ENCODE peak calls at places on chromosomes 7 and 10, in seven cellular contexts. R, F, M, V, E, Z and W are unnamed samples.

GRCh38 chr10:7541137-7542087 is 125.4 kb downstream of the ITIH5 start:
- DNase-seq in R (no peak), F (no peak), M (peak; percentile 89), V (peak; percentile 82), E (no peak), Z (no peak), W (no peak)

GRCh38 chr10:50326757-50327701 is 75.7 kb upstream of the ASAH2 start:
- DNase-seq in R (peak; percentile 92), F (no peak), M (peak; percentile 85), V (no peak), E (no peak), Z (peak; percentile 65), W (no peak)

GRCh38 chr7:43294080-43294630 is 181.7 kb downstream of the HECW1 start:
- DNase-seq in R (no peak), F (no peak), M (peak; percentile 81), V (no peak), E (peak; percentile 34), Z (peak; percentile 70), W (peak; percentile 63)

GRCh38 chr7:57182031-57182430 is 49.8 kb upstream of the ZNF479 start:
- DNase-seq in R (no peak), F (no peak), M (no peak), V (no peak), E (no peak), Z (no peak), W (no peak)

GRCh38 chr10:71725998-71726672 is 6.6 kb upstream of the C10orf105 start:
- DNase-seq in R (peak; percentile 67), F (peak; percentile 60), M (peak; percentile 58), V (no peak), E (no peak), Z (peak; percentile 34), W (no peak)

GRCh38 chr7:45223078-45223477 is 65.5 kb downstream of the RAMP3 start:
- DNase-seq in R (no peak), F (no peak), M (no peak), V (no peak), E (no peak), Z (no peak), W (no peak)

GRCh38 chr10:108601856-108602255 is 1321.5 kb downstream of the XPNPEP1 start:
- DNase-seq in R (no peak), F (no peak), M (no peak), V (no peak), E (no peak), Z (peak; percentile 11), W (no peak)

GRCh38 chr10:66680886-66681285 is 244.9 kb upstream of the LRRTM3 start:
- DNase-seq in R (no peak), F (no peak), M (no peak), V (no peak), E (no peak), Z (no peak), W (no peak)

GRCh38 chr10:87634311-87634710 is 25.4 kb upstream of the PAPSS2 start:
- DNase-seq in R (peak; percentile 4), F (no peak), M (no peak), V (no peak), E (no peak), Z (no peak), W (no peak)

GRCh38 chr10:21953585-21954057 is 49.9 kb downstream of the DNAJC1 start:
- DNase-seq in R (peak; percentile 70), F (peak; percentile 51), M (peak; percentile 72), V (no peak), E (no peak), Z (peak; percentile 17), W (no peak)
- TF ChIP-seq CTCF in R (no peak), F (no peak), M (peak; percentile 50), V (no peak), E (peak; percentile 52), Z (peak; percentile 74), W (peak; percentile 50)

DNA sequence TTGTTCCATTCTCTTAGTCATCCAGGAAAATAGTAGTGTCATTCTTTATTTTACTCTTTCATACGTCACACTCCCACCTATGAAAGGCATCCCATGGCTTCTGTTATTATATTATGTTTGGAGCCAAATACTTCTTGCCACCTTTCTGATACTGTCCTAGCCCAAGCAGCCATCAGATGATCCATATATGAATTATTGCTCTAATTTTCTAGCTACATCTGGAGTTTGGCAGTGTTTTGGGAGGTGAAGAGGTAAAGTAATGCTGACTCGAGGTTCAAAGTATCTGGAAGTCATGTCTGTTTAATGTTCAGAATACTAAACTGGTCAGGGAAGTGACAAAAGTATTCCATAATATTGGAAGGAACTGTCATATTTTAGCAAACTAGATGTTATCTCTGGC is 362.5 kb downstream of the GPR37 start:
- DNase-seq in R (no peak), F (no peak), M (no peak), V (no peak), E (no peak), Z (no peak), W (no peak)
- TF ChIP-seq CTCF in R (no peak), F (no peak), M (no peak), V (no peak), E (no peak), Z (no peak), W (no peak)

GRCh38 chr10:4343091-4343490 is 482.9 kb upstream of the AKR1E2 start:
- DNase-seq in R (no peak), F (no peak), M (no peak), V (no peak), E (no peak), Z (no peak), W (no peak)

GRCh38 chr10:4346257-4346656 is 479.8 kb upstream of the AKR1E2 start:
- DNase-seq in R (no peak), F (no peak), M (no peak), V (no peak), E (no peak), Z (no peak), W (no peak)

GRCh38 chr10:4343798-4344370 is 482.1 kb upstream of the AKR1E2 start:
- DNase-seq in R (no peak), F (no peak), M (no peak), V (no peak), E (no peak), Z (peak; percentile 10), W (no peak)

GRCh38 chr10:4345842-4346241 is 480.2 kb upstream of the AKR1E2 start:
- DNase-seq in R (no peak), F (no peak), M (no peak), V (no peak), E (no peak), Z (no peak), W (no peak)

DNA sequence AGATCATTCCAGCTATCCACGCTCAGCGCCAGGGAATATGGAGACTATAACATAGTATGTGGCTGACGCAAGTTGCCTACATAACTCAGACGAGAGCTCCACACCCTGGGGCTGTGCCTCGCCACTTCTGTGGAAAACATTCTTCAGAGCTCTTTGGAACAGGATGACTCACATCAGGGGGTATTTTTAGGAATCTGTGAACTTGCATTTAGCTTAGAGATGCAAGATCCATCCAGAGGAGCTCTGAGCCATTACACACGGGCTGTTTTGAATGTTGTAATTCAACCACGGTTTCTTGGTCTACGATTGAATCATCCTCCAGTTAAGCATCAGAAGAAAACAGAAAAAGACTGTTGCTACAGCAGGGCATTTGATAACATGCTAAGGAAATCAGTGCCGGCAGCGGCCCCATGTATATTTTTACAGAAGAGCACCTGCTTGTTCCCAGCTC is 481.4 kb upstream of the AKR1E2 start:
- DNase-seq in R (no peak), F (no peak), M (peak; percentile 99), V (peak; percentile 90), E (peak; percentile 98), Z (peak; percentile 100), W (no peak)
- TF ChIP-seq CTCF in R (no peak), F (no peak), M (peak; percentile 26), V (peak; percentile 48), E (peak; percentile 38), Z (peak; percentile 53), W (no peak)

GRCh38 chr10:133391761-133392518 is 2.0 kb upstream of the MTG1 start:
- DNase-seq in R (no peak), F (no peak), M (no peak), V (peak; percentile 57), E (no peak), Z (no peak), W (no peak)

GRCh38 chr10:133393401-133394063 is 425 bp upstream of the MTG1 start:
- DNase-seq in R (no peak), F (no peak), M (peak; percentile 9), V (peak; percentile 54), E (no peak), Z (no peak), W (no peak)

GRCh38 chr10:133396035-133396624 is 2.2 kb downstream of the MTG1 start:
- DNase-seq in R (no peak), F (no peak), M (no peak), V (no peak), E (no peak), Z (no peak), W (no peak)

GRCh38 chr10:133394801-133395221 is 854 bp downstream of the MTG1 start:
- DNase-seq in R (no peak), F (no peak), M (peak; percentile 16), V (no peak), E (no peak), Z (no peak), W (no peak)

DNA sequence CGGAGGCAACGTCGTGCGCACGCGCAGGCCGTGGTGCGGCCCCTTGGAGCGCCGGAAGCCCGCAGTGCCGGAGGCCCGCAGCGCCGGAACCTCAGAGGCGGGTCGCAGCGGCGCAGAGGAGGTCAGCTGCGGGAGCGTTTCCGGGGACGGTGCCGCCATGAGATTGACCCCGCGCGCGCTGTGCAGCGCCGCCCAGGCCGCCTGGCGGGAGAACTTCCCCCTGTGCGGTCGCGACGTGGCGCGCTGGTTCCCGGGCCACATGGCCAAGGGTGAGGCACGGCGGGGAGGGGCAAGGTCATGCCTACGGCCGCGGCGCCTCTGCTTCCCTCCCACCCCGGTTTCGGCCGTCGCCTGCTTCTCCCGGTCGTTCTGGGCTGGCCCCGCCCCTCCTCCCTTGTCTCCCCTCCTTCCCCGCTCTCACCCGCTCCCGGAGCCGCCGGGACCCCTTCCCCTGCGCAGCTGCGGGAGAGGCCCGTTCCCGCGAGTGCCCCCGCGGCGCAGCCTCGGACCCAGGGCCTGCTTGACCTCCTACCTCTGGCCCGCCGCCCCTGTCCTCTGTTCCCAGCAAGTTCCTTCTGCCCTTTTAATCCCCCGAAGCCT is at the start of gene MTG1:
- DNase-seq in R (peak; percentile 90), F (peak; percentile 96), M (peak; percentile 95), V (peak; percentile 96), E (peak; percentile 69), Z (peak; percentile 85), W (peak; percentile 92)
- TF ChIP-seq CTCF in R (peak; percentile 9), F (peak; percentile 4), M (peak; percentile 6), V (peak; percentile 43), E (no peak), Z (peak; percentile 43), W (peak; percentile 64)

GRCh38 chr10:49222170-49222569 is 34.0 kb upstream of the TMEM273 start:
- DNase-seq in R (no peak), F (no peak), M (no peak), V (no peak), E (no peak), Z (no peak), W (no peak)
- TF ChIP-seq CTCF in R (no peak), F (no peak), M (no peak), V (no peak), E (no peak), Z (no peak), W (no peak)